ENCODE peak calls at places on chromosomes 12 and 14, in nine cellular contexts. C is transverse colon; N is aorta; P is CD8-positive, alpha-beta T cell; D is AG04450; M is A549; G is effector memory CD4-positive, alpha-beta T cell; Z is H1; O is coronary artery. H is an unnamed sample.

GRCh38 chr12:20369164-20370000 is 1.0 kb downstream of the PDE3A start:
- DNase-seq in C (peak), N (peak), P (peak), D (no peak), M (peak), G (no peak), Z (peak), O (peak), H (no peak)

GRCh38 chr14:105497671-105498429 is 6.8 kb downstream of the TEDC1 start:
- DNase-seq in C (no peak), N (peak), P (peak), D (no peak), M (no peak), G (no peak), Z (no peak), O (peak), H (no peak)

GRCh38 chr12:70982991-70983390 is 62.5 kb upstream of the PTPRR start:
- DNase-seq in C (no peak), N (no peak), P (no peak), D (no peak), M (no peak), G (no peak), Z (no peak), O (no peak), H (no peak)

GRCh38 chr12:52739963-52740362 is 36.6 kb upstream of the KRT77 start:
- DNase-seq in C (no peak), N (no peak), P (no peak), D (no peak), M (no peak), G (no peak), Z (no peak), O (no peak), H (no peak)

GRCh38 chr14:21997300-21997699 is 323.7 kb upstream of the OR4E1 start:
- DNase-seq in C (no peak), N (no peak), P (peak), D (no peak), M (no peak), G (no peak), Z (no peak), O (no peak), H (peak)

GRCh38 chr14:38207830-38208815 is at the start of gene SSTR1:
- DNase-seq in C (peak), N (no peak), P (no peak), D (no peak), M (no peak), G (no peak), Z (peak), O (no peak), H (no peak)

GRCh38 chr14:93333631-93334095 is 827 bp upstream of the BTBD7 start:
- DNase-seq in C (no peak), N (no peak), P (no peak), D (no peak), M (no peak), G (no peak), Z (no peak), O (no peak), H (peak)

GRCh38 chr14:94517248-94517640 is 8.0 kb upstream of the SERPINA12 start:
- DNase-seq in C (no peak), N (no peak), P (no peak), D (no peak), M (no peak), G (no peak), Z (no peak), O (no peak), H (no peak)

GRCh38 chr12:132342322-132342721 is 12.9 kb upstream of the GALNT9 start:
- DNase-seq in C (no peak), N (no peak), P (no peak), D (no peak), M (peak), G (no peak), Z (peak), O (no peak), H (no peak)

GRCh38 chr12:41709463-41710285 is 435.0 kb downstream of the GXYLT1 start:
- DNase-seq in C (no peak), N (no peak), P (no peak), D (no peak), M (peak), G (no peak), Z (no peak), O (no peak), H (no peak)

GRCh38 chr14:72651081-72651480 is 242.8 kb downstream of the DPF3 start:
- DNase-seq in C (no peak), N (no peak), P (no peak), D (no peak), M (no peak), G (no peak), Z (peak), O (no peak), H (no peak)

GRCh38 chr12:131856366-131857097 is 28.3 kb downstream of the MMP17 start:
- DNase-seq in C (no peak), N (peak), P (no peak), D (no peak), M (no peak), G (no peak), Z (no peak), O (no peak), H (no peak)

GRCh38 chr14:23182372-23183014 is 967 bp downstream of the SLC7A8 start:
- DNase-seq in C (peak), N (peak), P (peak), D (no peak), M (no peak), G (no peak), Z (peak), O (no peak), H (peak)

GRCh38 chr14:24630872-24631477 is 3.0 kb downstream of the GZMB start:
- DNase-seq in C (peak), N (no peak), P (no peak), D (no peak), M (no peak), G (no peak), Z (no peak), O (no peak), H (no peak)

GRCh38 chr14:43198465-43198864 is 1308.6 kb downstream of the FSCB start:
- DNase-seq in C (no peak), N (no peak), P (no peak), D (no peak), M (no peak), G (no peak), Z (no peak), O (no peak), H (no peak)

GRCh38 chr12:98416845-98417244 is 98.5 kb upstream of the TMPO start:
- DNase-seq in C (no peak), N (no peak), P (no peak), D (no peak), M (peak), G (no peak), Z (no peak), O (no peak), H (peak)

GRCh38 chr14:34029921-34030334 is 79.1 kb upstream of the EGLN3 start:
- DNase-seq in C (peak), N (peak), P (no peak), D (no peak), M (no peak), G (no peak), Z (peak), O (no peak), H (no peak)
- H3K27ac ChIP-seq in C (peak), N (no peak), P (no peak), D (no peak), M (no peak), G (no peak), Z (no peak), O (no peak), H (no peak)

GRCh38 chr14:46322076-46322475 is 329.5 kb downstream of the RPL10L start:
- DNase-seq in C (no peak), N (no peak), P (no peak), D (no peak), M (no peak), G (no peak), Z (no peak), O (no peak), H (no peak)
- H3K27ac ChIP-seq in C (no peak), N (no peak), P (no peak), D (no peak), M (no peak), G (no peak), Z (no peak), O (no peak), H (no peak)

DNA sequence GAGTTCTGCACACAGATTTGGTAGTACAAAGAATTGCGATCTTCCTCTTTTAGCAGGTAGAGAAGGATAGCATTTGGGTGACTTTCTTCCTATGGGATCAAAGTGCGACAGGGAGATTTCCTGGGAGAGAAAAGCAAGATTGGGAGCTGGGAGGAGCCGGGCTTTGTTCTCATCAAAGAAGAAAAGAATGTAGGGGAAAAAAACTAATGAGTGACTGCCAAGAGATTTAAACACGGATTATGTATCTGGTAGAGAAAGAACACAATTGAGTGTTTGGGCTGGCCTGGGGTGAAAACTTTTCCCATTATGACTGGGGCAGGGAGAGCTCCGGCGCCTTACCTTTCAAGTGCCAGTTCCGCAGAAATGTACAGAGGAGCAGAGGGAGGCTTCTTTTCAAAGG is 79.9 kb downstream of the FOXN3 start:
- DNase-seq in C (no peak), N (no peak), P (no peak), D (no peak), M (no peak), G (no peak), Z (no peak), O (no peak), H (no peak)
- H3K27ac ChIP-seq in C (no peak), N (no peak), P (no peak), D (no peak), M (no peak), G (no peak), Z (no peak), O (no peak), H (no peak)

GRCh38 chr12:15621140-15621539 is 168.0 kb downstream of the EPS8 start:
- DNase-seq in C (no peak), N (no peak), P (no peak), D (no peak), M (no peak), G (no peak), Z (no peak), O (no peak), H (no peak)

GRCh38 chr12:15627995-15628945 is 160.9 kb downstream of the EPS8 start:
- DNase-seq in C (no peak), N (no peak), P (no peak), D (no peak), M (no peak), G (no peak), Z (no peak), O (no peak), H (no peak)

GRCh38 chr12:15629108-15629507 is 160.1 kb downstream of the EPS8 start:
- DNase-seq in C (peak), N (peak), P (no peak), D (peak), M (peak), G (no peak), Z (no peak), O (peak), H (no peak)

GRCh38 chr12:15620726-15621125 is 168.5 kb downstream of the EPS8 start:
- DNase-seq in C (no peak), N (no peak), P (no peak), D (no peak), M (no peak), G (no peak), Z (no peak), O (no peak), H (no peak)

GRCh38 chr12:15625075-15625474 is 164.1 kb downstream of the EPS8 start:
- DNase-seq in C (no peak), N (no peak), P (no peak), D (no peak), M (no peak), G (no peak), Z (no peak), O (no peak), H (no peak)
- H3K27ac ChIP-seq in C (no peak), N (no peak), P (no peak), D (no peak), M (peak), G (no peak), Z (no peak), O (peak), H (no peak)

GRCh38 chr12:119204716-119205285 is 26.1 kb downstream of the HSPB8 start:
- DNase-seq in C (no peak), N (no peak), P (no peak), D (no peak), M (no peak), G (no peak), Z (no peak), O (peak), H (no peak)

GRCh38 chr12:119208626-119209061 is 29.9 kb downstream of the HSPB8 start:
- DNase-seq in C (peak), N (peak), P (no peak), D (no peak), M (no peak), G (no peak), Z (no peak), O (peak), H (no peak)

GRCh38 chr12:119204137-119204536 is 25.4 kb downstream of the HSPB8 start:
- DNase-seq in C (no peak), N (no peak), P (no peak), D (no peak), M (no peak), G (no peak), Z (no peak), O (peak), H (no peak)

GRCh38 chr12:119207161-119207560 is 28.4 kb downstream of the HSPB8 start:
- DNase-seq in C (no peak), N (no peak), P (no peak), D (no peak), M (no peak), G (no peak), Z (no peak), O (peak), H (no peak)

DNA sequence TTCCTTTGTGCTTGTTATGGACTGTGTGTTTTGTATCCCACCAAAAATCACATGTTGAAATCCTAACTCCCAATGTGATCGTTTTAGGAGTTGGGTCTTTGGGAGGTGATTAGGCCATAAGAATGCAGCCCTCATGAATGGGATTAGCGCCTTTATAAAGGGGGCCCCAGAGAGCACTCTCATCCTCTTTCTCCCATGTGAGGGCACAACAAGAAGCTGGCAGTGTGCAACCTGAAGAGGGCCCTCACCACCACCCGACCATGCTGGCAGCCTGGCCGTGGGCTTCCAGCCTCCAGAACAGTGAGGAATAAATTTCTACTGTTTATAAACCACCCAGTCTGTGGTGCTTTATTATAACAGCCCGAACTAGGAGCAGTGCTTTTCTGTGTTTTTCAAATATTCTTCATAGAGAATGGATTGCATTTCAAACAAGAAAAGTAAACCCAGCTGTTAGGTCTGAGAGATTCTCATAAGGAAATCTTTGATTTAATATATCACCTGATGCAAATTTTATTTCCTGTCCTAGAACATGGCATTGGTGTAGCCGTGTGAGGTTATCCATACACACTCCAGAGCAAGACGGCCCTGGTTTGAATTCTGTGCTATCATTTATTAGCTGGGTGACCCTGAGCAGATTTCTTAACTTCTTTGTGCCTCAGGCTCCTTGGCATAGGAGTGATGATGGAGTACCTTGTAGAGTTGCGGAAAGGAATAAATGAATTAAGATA is 27.8 kb downstream of the HSPB8 start:
- DNase-seq in C (no peak), N (no peak), P (no peak), D (no peak), M (no peak), G (no peak), Z (no peak), O (peak), H (no peak)
- H3K27ac ChIP-seq in C (peak), N (no peak), P (no peak), D (no peak), M (no peak), G (no peak), Z (no peak), O (no peak), H (no peak)

GRCh38 chr14:84064296-84064695 is 1465.6 kb upstream of the FLRT2 start:
- DNase-seq in C (no peak), N (no peak), P (no peak), D (no peak), M (no peak), G (no peak), Z (no peak), O (no peak), H (no peak)

GRCh38 chr14:84065811-84066210 is 1464.1 kb upstream of the FLRT2 start:
- DNase-seq in C (no peak), N (no peak), P (no peak), D (no peak), M (no peak), G (no peak), Z (no peak), O (no peak), H (no peak)

GRCh38 chr14:84068288-84068687 is 1461.7 kb upstream of the FLRT2 start:
- DNase-seq in C (no peak), N (no peak), P (no peak), D (no peak), M (no peak), G (no peak), Z (no peak), O (no peak), H (no peak)

GRCh38 chr14:84064756-84065155 is 1465.2 kb upstream of the FLRT2 start:
- DNase-seq in C (no peak), N (no peak), P (no peak), D (no peak), M (no peak), G (no peak), Z (no peak), O (no peak), H (no peak)
- H3K27ac ChIP-seq in C (no peak), N (no peak), P (no peak), D (no peak), M (no peak), G (no peak), Z (no peak), O (no peak), H (no peak)

GRCh38 chr12:88578274-88578673 is 2.0 kb downstream of the KITLG start:
- DNase-seq in C (no peak), N (no peak), P (no peak), D (no peak), M (no peak), G (no peak), Z (no peak), O (no peak), H (no peak)

GRCh38 chr12:88579941-88580871 is at the start of gene KITLG:
- DNase-seq in C (peak), N (peak), P (no peak), D (peak), M (peak), G (no peak), Z (peak), O (peak), H (no peak)

GRCh38 chr12:88579572-88579940 is 715 bp downstream of the KITLG start:
- DNase-seq in C (peak), N (peak), P (no peak), D (no peak), M (peak), G (no peak), Z (peak), O (no peak), H (no peak)

GRCh38 chr12:88577537-88577936 is 2.7 kb downstream of the KITLG start:
- DNase-seq in C (no peak), N (no peak), P (no peak), D (no peak), M (peak), G (no peak), Z (no peak), O (no peak), H (no peak)

DNA sequence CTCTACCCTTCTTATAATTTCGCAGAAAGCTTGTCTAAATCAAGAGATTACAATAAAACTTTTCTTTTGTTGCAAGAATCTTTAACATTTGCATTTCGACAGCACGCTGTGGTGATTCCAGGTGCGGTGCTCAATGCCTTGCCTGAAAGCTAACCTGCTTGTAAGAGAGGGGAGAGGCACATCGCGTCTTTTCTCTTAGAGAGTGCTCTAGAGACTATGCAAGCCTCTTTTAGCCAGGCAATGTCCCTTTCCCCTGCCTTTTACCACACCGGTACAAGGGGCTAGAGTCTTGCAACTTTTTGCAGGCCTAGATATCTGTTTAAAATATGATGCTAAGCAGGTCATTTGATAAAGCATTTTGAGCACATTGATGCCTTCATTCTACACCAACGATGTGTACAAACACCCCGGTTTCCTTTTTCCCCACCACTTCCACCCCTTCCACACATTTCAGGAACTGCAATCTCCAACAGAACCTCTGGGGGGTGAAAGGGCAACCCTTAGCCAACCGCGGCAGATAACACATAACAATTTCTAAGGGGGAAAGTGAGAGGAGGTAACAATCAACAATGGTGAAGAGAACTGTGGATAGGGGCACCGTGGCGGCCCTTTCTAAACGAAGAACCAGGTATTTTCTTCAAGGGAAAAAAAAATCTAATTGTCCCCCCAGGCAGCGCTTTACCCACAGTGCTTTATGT is 1.3 kb downstream of the KITLG start:
- DNase-seq in C (peak), N (no peak), P (no peak), D (no peak), M (peak), G (no peak), Z (peak), O (no peak), H (no peak)
- H3K27ac ChIP-seq in C (peak), N (no peak), P (no peak), D (no peak), M (peak), G (no peak), Z (no peak), O (peak), H (no peak)

GRCh38 chr14:99742509-99743487 is 50.4 kb upstream of the EML1 start:
- DNase-seq in C (no peak), N (no peak), P (no peak), D (no peak), M (no peak), G (no peak), Z (no peak), O (no peak), H (no peak)

GRCh38 chr14:99741227-99741976 is 51.8 kb upstream of the EML1 start:
- DNase-seq in C (no peak), N (no peak), P (no peak), D (no peak), M (no peak), G (no peak), Z (no peak), O (no peak), H (no peak)

GRCh38 chr14:99742074-99742473 is 51.1 kb upstream of the EML1 start:
- DNase-seq in C (no peak), N (no peak), P (no peak), D (no peak), M (no peak), G (no peak), Z (no peak), O (no peak), H (no peak)

GRCh38 chr14:99737956-99738667 is 54.0 kb downstream of the CYP46A1 start:
- DNase-seq in C (no peak), N (peak), P (no peak), D (no peak), M (no peak), G (no peak), Z (no peak), O (no peak), H (no peak)

DNA sequence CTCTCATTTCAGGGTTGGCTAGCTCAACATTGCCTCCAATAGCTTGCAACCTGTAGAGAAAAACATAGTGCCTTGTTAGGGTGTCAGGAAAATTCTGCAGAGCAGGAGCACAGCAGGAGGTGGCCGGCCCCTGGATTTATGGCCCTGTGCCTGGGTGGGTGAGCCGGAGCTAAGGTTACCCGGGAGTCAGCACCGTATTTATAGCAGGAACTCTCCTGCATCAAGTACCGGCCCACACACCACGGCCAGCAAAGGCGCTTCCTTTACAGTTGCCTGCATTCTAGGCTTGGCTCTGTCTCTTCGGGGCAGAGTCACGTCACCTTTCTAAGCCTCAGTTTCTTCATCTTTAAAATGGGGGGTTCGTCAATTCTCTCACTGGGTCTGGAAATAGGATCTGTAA is 52.8 kb upstream of the EML1 start:
- DNase-seq in C (no peak), N (no peak), P (no peak), D (no peak), M (no peak), G (no peak), Z (no peak), O (no peak), H (no peak)
- H3K27ac ChIP-seq in C (peak), N (no peak), P (no peak), D (no peak), M (no peak), G (no peak), Z (no peak), O (no peak), H (no peak)

H was measured in CD4-positive, CD25-positive, alpha-beta regulatory T cell.